ENCODE peak calls at places on chromosome 1, in eight cellular contexts. W, H, M, C, J, U, P and B are unnamed samples.

GRCh38 chr1:15757575-15758401 is 807 bp upstream of the FBLIM1 start:
- DNase-seq in U (no peak), C (no peak), J (no peak), W (no peak), H (no peak), P (no peak), M (no peak), B (no peak)

GRCh38 chr1:27521336-27522147 is 31.6 kb upstream of the WASF2 start:
- DNase-seq in W (no peak), C (peak; percentile 28), H (peak; percentile 52), U (no peak), M (no peak), J (no peak), P (no peak), B (no peak)

GRCh38 chr1:24275510-24275909 is 43.6 kb upstream of the GRHL3 start:
- DNase-seq in U (peak; percentile 78), W (no peak), C (no peak), J (no peak), P (no peak), H (no peak), M (peak; percentile 18), B (no peak)

GRCh38 chr1:223102797-223103533 is 40.1 kb downstream of the TLR5 start:
- DNase-seq in W (no peak), P (no peak), J (no peak), M (no peak), U (no peak), C (no peak), H (no peak), B (no peak)

GRCh38 chr1:225962440-225962975 is 21.5 kb upstream of the LEFTY2 start:
- DNase-seq in U (no peak), H (peak; percentile 46), P (no peak), C (peak; percentile 58), W (no peak), M (no peak), J (peak; percentile 73), B (no peak)

GRCh38 chr1:160032165-160032827 is 506 bp upstream of the PIGM start:
- DNase-seq in U (no peak), W (no peak), P (no peak), M (no peak), J (peak; percentile 27), C (no peak), H (no peak), B (peak; percentile 26)

GRCh38 chr1:93001893-93002292 is 40.6 kb upstream of the DIPK1A start:
- DNase-seq in M (no peak), H (no peak), C (no peak), J (no peak), W (no peak), P (no peak), U (no peak), B (no peak)

GRCh38 chr1:16418823-16419425 is 18.3 kb downstream of the SPATA21 start:
- DNase-seq in U (no peak), W (no peak), J (no peak), H (no peak), C (no peak), P (no peak), M (no peak), B (no peak)

GRCh38 chr1:232765536-232765935 is 39.7 kb upstream of the MAP10 start:
- DNase-seq in J (no peak), H (no peak), C (no peak), U (no peak), P (no peak), M (no peak), W (no peak), B (no peak)

GRCh38 chr1:228337711-228338520 is 68.7 kb downstream of the TRIM11 start:
- DNase-seq in M (no peak), C (no peak), W (no peak), U (no peak), H (no peak), P (no peak), J (no peak), B (no peak)

GRCh38 chr1:82565546-82565945 is 764.8 kb downstream of the ADGRL2 start:
- DNase-seq in H (no peak), W (no peak), J (no peak), U (peak; percentile 89), P (peak; percentile 84), M (peak; percentile 82), C (no peak), B (peak; percentile 63)

GRCh38 chr1:62462370-62462769 is 25.5 kb downstream of the USP1 start:
- DNase-seq in C (no peak), U (no peak), J (no peak), H (no peak), P (no peak), W (no peak), M (no peak), B (no peak)

GRCh38 chr1:151059342-151060240 is at the start of gene CDC42SE1:
- DNase-seq in C (peak; percentile 77), P (peak; percentile 84), W (peak; percentile 35), M (peak; percentile 66), U (peak; percentile 50), H (peak; percentile 80), J (peak; percentile 93), B (peak; percentile 83)

GRCh38 chr1:55322842-55323241 is 107.7 kb upstream of the USP24 start:
- DNase-seq in W (no peak), M (no peak), C (no peak), P (peak; percentile 35), U (no peak), H (no peak), J (no peak), B (no peak)